ENCODE peak calls at places on chromosomes 16 and 17, in nine cellular contexts. W, M, J, X, F, O, H, U and N are unnamed samples.

GRCh38 chr17:41697122-41697962 is 8.7 kb downstream of the EIF1 start:
- DNase-seq in W (no peak), M (no peak), J (peak), X (no peak), F (peak), O (no peak), H (peak), U (no peak), N (peak)

GRCh38 chr17:56708220-56708567 is 114.7 kb downstream of the NOG start:
- DNase-seq in W (no peak), M (no peak), J (no peak), X (no peak), F (no peak), O (peak), H (no peak), U (no peak), N (no peak)

GRCh38 chr17:71115669-71115972 is 946.3 kb downstream of the KCNJ2 start:
- DNase-seq in W (no peak), M (no peak), J (no peak), X (no peak), F (no peak), O (no peak), H (no peak), U (no peak), N (no peak)

GRCh38 chr17:67421869-67422273 is 44.8 kb downstream of the PITPNC1 start:
- DNase-seq in W (peak), M (peak), J (no peak), X (peak), F (no peak), O (no peak), H (peak), U (peak), N (no peak)

GRCh38 chr17:80225230-80225629 is 5.0 kb downstream of the SLC26A11 start:
- DNase-seq in W (no peak), M (no peak), J (no peak), X (no peak), F (no peak), O (peak), H (no peak), U (peak), N (no peak)

GRCh38 chr17:1977583-1978395 is 47.3 kb downstream of the RTN4RL1 start:
- DNase-seq in W (no peak), M (no peak), J (no peak), X (no peak), F (peak), O (peak), H (no peak), U (peak), N (no peak)

GRCh38 chr17:77385750-77386501 is 245.2 kb downstream of the SEC14L1 start:
- DNase-seq in W (no peak), M (no peak), J (no peak), X (no peak), F (no peak), O (no peak), H (no peak), U (no peak), N (no peak)

GRCh38 chr17:47315451-47316266 is 8.1 kb upstream of the EFCAB13 start:
- DNase-seq in W (peak), M (peak), J (no peak), X (peak), F (peak), O (peak), H (peak), U (peak), N (peak)

GRCh38 chr16:4316103-4316731 is 350 bp downstream of the GLIS2 start:
- DNase-seq in W (no peak), M (no peak), J (no peak), X (no peak), F (no peak), O (peak), H (no peak), U (peak), N (peak)

GRCh38 chr17:2057130-2057713 is 2.3 kb downstream of the HIC1 start:
- DNase-seq in W (no peak), M (no peak), J (no peak), X (no peak), F (no peak), O (peak), H (no peak), U (peak), N (no peak)

GRCh38 chr17:48725005-48725293 is 2.0 kb downstream of the PRAC2 start:
- DNase-seq in W (no peak), M (no peak), J (no peak), X (no peak), F (no peak), O (no peak), H (no peak), U (no peak), N (no peak)

GRCh38 chr17:13933597-13934276 is 135.6 kb upstream of the COX10 start:
- DNase-seq in W (no peak), M (no peak), J (no peak), X (no peak), F (no peak), O (no peak), H (no peak), U (no peak), N (no peak)

GRCh38 chr17:41813039-41813680 is 356 bp downstream of the FKBP10 start:
- DNase-seq in W (no peak), M (no peak), J (no peak), X (no peak), F (no peak), O (no peak), H (no peak), U (peak), N (no peak)

GRCh38 chr16:15949210-15950166 is at the start of gene ABCC1:
- DNase-seq in W (no peak), M (peak), J (no peak), X (peak), F (peak), O (peak), H (peak), U (peak), N (peak)

GRCh38 chr16:82972520-82972919 is 345.8 kb downstream of the CDH13 start:
- DNase-seq in W (no peak), M (no peak), J (no peak), X (no peak), F (no peak), O (no peak), H (no peak), U (no peak), N (no peak)
- H3K27ac ChIP-seq in W (no peak), M (no peak), J (no peak), X (no peak), F (no peak), O (no peak), H (no peak), U (no peak), N (no peak)

DNA sequence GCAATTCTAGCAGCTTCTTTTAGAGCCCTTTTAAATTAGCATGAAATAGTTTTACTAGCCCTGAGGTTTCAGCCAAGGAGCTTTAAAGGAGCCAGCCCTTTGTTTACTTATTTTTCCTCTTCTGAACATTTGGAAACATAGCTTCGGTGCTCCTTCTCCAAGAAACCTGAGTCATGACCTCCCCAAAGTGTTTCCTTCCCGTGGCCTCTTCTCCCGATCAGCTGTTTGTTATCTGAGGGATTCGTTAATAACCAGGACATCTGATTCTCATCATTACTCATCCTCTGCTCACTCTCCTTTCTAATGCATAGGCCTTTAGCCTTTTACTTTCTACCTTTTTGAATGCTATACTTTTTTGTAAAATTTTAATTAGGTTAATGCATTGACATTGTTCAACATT is 204.5 kb downstream of the WWOX start:
- DNase-seq in W (no peak), M (no peak), J (no peak), X (no peak), F (no peak), O (no peak), H (no peak), U (no peak), N (no peak)
- H3K27ac ChIP-seq in W (no peak), M (no peak), J (no peak), X (no peak), F (no peak), O (no peak), H (no peak), U (no peak), N (no peak)

DNA sequence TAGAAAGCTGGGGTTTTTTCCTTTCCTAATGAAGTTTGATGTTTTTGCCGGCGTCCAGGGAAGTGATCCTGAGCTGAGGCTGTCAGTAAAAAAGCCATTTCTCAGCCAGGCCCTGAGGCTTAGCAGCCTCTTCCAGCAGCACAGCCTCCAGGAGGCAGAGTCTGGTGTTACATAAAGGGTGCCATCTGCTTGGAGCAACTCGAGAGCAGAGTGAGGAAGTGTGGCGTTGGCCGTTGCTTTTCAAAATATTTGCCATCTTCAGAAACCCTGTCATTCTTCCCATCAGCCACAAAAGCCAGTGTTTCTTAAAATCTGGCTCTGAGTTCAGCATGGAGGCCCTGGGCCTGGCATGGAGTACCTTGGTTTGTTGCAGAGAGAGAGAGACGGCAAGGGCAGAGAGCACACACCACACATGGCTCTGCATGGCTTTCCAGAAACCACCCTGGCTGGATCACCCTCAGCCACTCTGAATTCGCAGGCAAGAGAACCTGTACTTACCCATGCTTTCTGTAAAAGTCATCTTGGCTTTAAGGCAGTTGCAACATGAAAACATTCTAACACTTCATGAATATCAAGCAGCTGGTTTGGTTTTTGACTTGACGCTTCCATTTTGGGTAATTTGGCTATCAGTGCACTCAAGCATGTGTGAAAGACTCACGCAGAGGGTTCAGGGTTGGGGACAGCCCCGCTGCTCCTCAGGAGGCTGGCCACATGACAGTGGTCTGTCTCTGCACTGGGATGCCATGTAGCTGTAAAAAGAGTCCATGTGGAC is 21.0 kb downstream of the PMM2 start:
- DNase-seq in W (no peak), M (no peak), J (no peak), X (no peak), F (no peak), O (no peak), H (no peak), U (no peak), N (no peak)
- H3K27ac ChIP-seq in W (no peak), M (no peak), J (no peak), X (no peak), F (no peak), O (no peak), H (no peak), U (peak), N (no peak)

GRCh38 chr16:3007957-3008748 is 4.6 kb upstream of the CLDN9 start:
- DNase-seq in W (no peak), M (no peak), J (no peak), X (no peak), F (no peak), O (peak), H (no peak), U (peak), N (no peak)

GRCh38 chr16:3009568-3010390 is 2.9 kb upstream of the CLDN9 start:
- DNase-seq in W (no peak), M (peak), J (no peak), X (no peak), F (no peak), O (peak), H (peak), U (peak), N (peak)

GRCh38 chr16:3008749-3009088 is 4.0 kb upstream of the CLDN9 start:
- DNase-seq in W (no peak), M (no peak), J (no peak), X (no peak), F (no peak), O (no peak), H (no peak), U (no peak), N (no peak)

GRCh38 chr16:3004781-3005284 is 7.9 kb upstream of the CLDN9 start:
- DNase-seq in W (no peak), M (no peak), J (no peak), X (no peak), F (no peak), O (peak), H (no peak), U (peak), N (no peak)

GRCh38 chr16:3007059-3007956 is 5.4 kb upstream of the CLDN9 start:
- DNase-seq in W (no peak), M (no peak), J (no peak), X (no peak), F (no peak), O (no peak), H (no peak), U (peak), N (no peak)
- H3K27ac ChIP-seq in W (no peak), M (no peak), J (no peak), X (no peak), F (no peak), O (no peak), H (no peak), U (peak), N (no peak)

GRCh38 chr17:60163108-60163784 is 13.5 kb downstream of the CA4 start:
- DNase-seq in W (no peak), M (no peak), J (no peak), X (no peak), F (no peak), O (peak), H (no peak), U (no peak), N (no peak)
- H3K27ac ChIP-seq in W (no peak), M (no peak), J (peak), X (no peak), F (no peak), O (peak), H (no peak), U (no peak), N (no peak)

GRCh38 chr16:85625053-85625452 is 11.9 kb downstream of the GSE1 start:
- DNase-seq in W (no peak), M (no peak), J (no peak), X (no peak), F (no peak), O (no peak), H (no peak), U (no peak), N (no peak)

GRCh38 chr16:85623997-85624601 is 11.0 kb downstream of the GSE1 start:
- DNase-seq in W (no peak), M (no peak), J (no peak), X (no peak), F (no peak), O (no peak), H (no peak), U (no peak), N (no peak)

GRCh38 chr16:85626191-85626951 is 13.2 kb downstream of the GSE1 start:
- DNase-seq in W (no peak), M (no peak), J (no peak), X (no peak), F (peak), O (peak), H (no peak), U (peak), N (no peak)

GRCh38 chr16:85624646-85625045 is 11.5 kb downstream of the GSE1 start:
- DNase-seq in W (no peak), M (no peak), J (no peak), X (no peak), F (no peak), O (no peak), H (no peak), U (no peak), N (no peak)

GRCh38 chr16:85625485-85626117 is 12.5 kb downstream of the GSE1 start:
- DNase-seq in W (no peak), M (no peak), J (no peak), X (no peak), F (no peak), O (no peak), H (no peak), U (no peak), N (no peak)
- H3K27ac ChIP-seq in W (no peak), M (no peak), J (no peak), X (no peak), F (no peak), O (peak), H (no peak), U (peak), N (no peak)